ENCODE peak calls at places on chromosomes 3 and 15, in eight cellular contexts. One of them, this sample, is unnamed.

GRCh38 chr15:75030023-75030413 is 6.6 kb downstream of the PPCDC start:
- DNase-seq in HepG2: no peak
- DNase-seq in A549: no peak
- DNase-seq in suprapubic skin: no peak
- DNase-seq in K562: no peak
- DNase-seq in ovary: no peak
- DNase-seq in stomach: no peak
- DNase-seq in GM12878: no peak
- DNase-seq in this sample: no peak

GRCh38 chr3:64244011-64244942 is 19.0 kb upstream of the PRICKLE2 start:
- DNase-seq in HepG2: peak; percentile 24
- DNase-seq in A549: peak; percentile 38
- DNase-seq in suprapubic skin: no peak
- DNase-seq in K562: peak; percentile 7
- DNase-seq in ovary: no peak
- DNase-seq in stomach: no peak
- DNase-seq in GM12878: no peak
- DNase-seq in this sample: no peak

GRCh38 chr3:64138046-64138445 is 87.2 kb downstream of the PRICKLE2 start:
- DNase-seq in HepG2: peak; percentile 11
- DNase-seq in A549: no peak
- DNase-seq in suprapubic skin: no peak
- DNase-seq in K562: no peak
- DNase-seq in ovary: no peak
- DNase-seq in stomach: no peak
- DNase-seq in GM12878: no peak
- DNase-seq in this sample: no peak

GRCh38 chr3:188940213-188940914 is 231.4 kb upstream of the TPRG1 start:
- DNase-seq in HepG2: no peak
- DNase-seq in A549: no peak
- DNase-seq in suprapubic skin: no peak
- DNase-seq in K562: no peak
- DNase-seq in ovary: no peak
- DNase-seq in stomach: no peak
- DNase-seq in GM12878: no peak
- DNase-seq in this sample: no peak

GRCh38 chr3:63655519-63655918 is 3.0 kb downstream of the SNTN start:
- DNase-seq in HepG2: no peak
- DNase-seq in A549: no peak
- DNase-seq in suprapubic skin: no peak
- DNase-seq in K562: no peak
- DNase-seq in ovary: no peak
- DNase-seq in stomach: no peak
- DNase-seq in GM12878: no peak
- DNase-seq in this sample: no peak

GRCh38 chr3:117444175-117444574 is 734.6 kb downstream of the TUSC7 start:
- DNase-seq in HepG2: no peak
- DNase-seq in A549: no peak
- DNase-seq in suprapubic skin: no peak
- DNase-seq in K562: no peak
- DNase-seq in ovary: no peak
- DNase-seq in stomach: no peak
- DNase-seq in GM12878: no peak
- DNase-seq in this sample: no peak

GRCh38 chr15:63999177-63999576 is 47.1 kb downstream of the DAPK2 start:
- DNase-seq in HepG2: no peak
- DNase-seq in A549: no peak
- DNase-seq in suprapubic skin: no peak
- DNase-seq in K562: no peak
- DNase-seq in ovary: peak; percentile 20
- DNase-seq in stomach: no peak
- DNase-seq in GM12878: no peak
- DNase-seq in this sample: no peak

GRCh38 chr15:70104227-70104626 is 6.5 kb upstream of the TLE3 start:
- DNase-seq in HepG2: no peak
- DNase-seq in A549: no peak
- DNase-seq in suprapubic skin: no peak
- DNase-seq in K562: no peak
- DNase-seq in ovary: no peak
- DNase-seq in stomach: no peak
- DNase-seq in GM12878: no peak
- DNase-seq in this sample: no peak

GRCh38 chr3:158532099-158532734 is 38.8 kb upstream of the MLF1 start:
- DNase-seq in HepG2: peak; percentile 44
- DNase-seq in A549: peak; percentile 23
- DNase-seq in suprapubic skin: no peak
- DNase-seq in K562: peak; percentile 20
- DNase-seq in ovary: no peak
- DNase-seq in stomach: no peak
- DNase-seq in GM12878: no peak
- DNase-seq in this sample: no peak

GRCh38 chr3:2452249-2452648 is 353.6 kb downstream of the CNTN4 start:
- DNase-seq in HepG2: no peak
- DNase-seq in A549: no peak
- DNase-seq in suprapubic skin: no peak
- DNase-seq in K562: no peak
- DNase-seq in ovary: no peak
- DNase-seq in stomach: no peak
- DNase-seq in GM12878: no peak
- DNase-seq in this sample: no peak

GRCh38 chr15:70437089-70437488 is 326.3 kb downstream of the UACA start:
- DNase-seq in HepG2: peak; percentile 58
- DNase-seq in A549: no peak
- DNase-seq in suprapubic skin: no peak
- DNase-seq in K562: no peak
- DNase-seq in ovary: no peak
- DNase-seq in stomach: no peak
- DNase-seq in GM12878: no peak
- DNase-seq in this sample: no peak

GRCh38 chr3:125072310-125072709 is 16.5 kb upstream of the HEG1 start:
- DNase-seq in HepG2: no peak
- DNase-seq in A549: no peak
- DNase-seq in suprapubic skin: no peak
- DNase-seq in K562: no peak
- DNase-seq in ovary: no peak
- DNase-seq in stomach: no peak
- DNase-seq in GM12878: no peak
- DNase-seq in this sample: no peak

DNA sequence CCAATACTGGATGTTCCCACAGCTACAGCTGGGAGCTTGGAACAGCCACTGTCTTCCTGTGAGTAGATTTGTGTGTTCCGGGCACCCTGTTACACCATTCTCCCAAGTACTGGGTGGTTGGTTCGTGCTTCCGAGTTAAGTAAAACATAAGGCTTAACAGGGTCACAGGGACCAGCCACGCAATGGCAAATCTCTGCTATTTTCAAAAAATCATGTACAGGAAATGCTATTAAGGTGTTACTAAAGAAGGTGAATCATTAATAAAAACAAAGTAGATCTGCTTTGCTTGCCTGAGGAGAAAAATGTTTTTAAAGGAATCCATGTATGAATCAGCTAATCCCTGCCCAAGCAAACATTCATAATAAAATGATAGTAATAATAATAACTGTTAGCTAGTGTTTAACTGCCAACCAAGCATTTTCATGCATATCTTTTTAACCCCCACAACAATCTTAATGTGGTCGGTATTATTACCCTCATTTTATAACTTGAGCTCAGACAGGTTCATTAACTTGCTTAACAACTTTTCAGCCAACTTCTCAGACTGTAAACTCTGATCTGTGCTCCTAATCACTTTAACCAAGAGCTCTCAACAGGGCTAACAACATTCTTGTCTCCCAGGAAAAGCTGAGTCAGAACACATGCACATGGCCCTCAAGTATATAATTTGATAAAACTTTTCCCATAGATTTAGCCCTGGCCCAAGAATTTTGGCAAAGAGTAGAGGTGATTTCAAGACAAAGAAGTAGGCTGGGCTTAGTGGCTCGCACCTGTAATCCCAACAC is 2.7 kb upstream of the C2CD4A start:
- DNase-seq in HepG2: no peak
- DNase-seq in A549: no peak
- DNase-seq in suprapubic skin: no peak
- DNase-seq in K562: no peak
- DNase-seq in ovary: no peak
- DNase-seq in stomach: no peak
- DNase-seq in GM12878: no peak
- DNase-seq in this sample: no peak
- TF ChIP-seq EP300 in HepG2: no peak
- TF ChIP-seq EP300 in A549: no peak
- TF ChIP-seq EP300 in suprapubic skin: no peak
- TF ChIP-seq EP300 in K562: no peak
- TF ChIP-seq EP300 in ovary: no peak
- TF ChIP-seq EP300 in stomach: no peak
- TF ChIP-seq EP300 in GM12878: no peak
- TF ChIP-seq EP300 in this sample: no peak

GRCh38 chr15:25609371-25609770 is 170.5 kb upstream of the UBE3A start:
- DNase-seq in HepG2: no peak
- DNase-seq in A549: no peak
- DNase-seq in suprapubic skin: no peak
- DNase-seq in K562: no peak
- DNase-seq in ovary: no peak
- DNase-seq in stomach: no peak
- DNase-seq in GM12878: no peak
- DNase-seq in this sample: no peak

GRCh38 chr15:25611603-25612002 is 172.8 kb upstream of the UBE3A start:
- DNase-seq in HepG2: no peak
- DNase-seq in A549: no peak
- DNase-seq in suprapubic skin: no peak
- DNase-seq in K562: no peak
- DNase-seq in ovary: no peak
- DNase-seq in stomach: no peak
- DNase-seq in GM12878: no peak
- DNase-seq in this sample: no peak

GRCh38 chr15:25608926-25609325 is 170.1 kb upstream of the UBE3A start:
- DNase-seq in HepG2: no peak
- DNase-seq in A549: no peak
- DNase-seq in suprapubic skin: no peak
- DNase-seq in K562: no peak
- DNase-seq in ovary: no peak
- DNase-seq in stomach: no peak
- DNase-seq in GM12878: no peak
- DNase-seq in this sample: no peak

GRCh38 chr15:25616471-25616870 is 177.6 kb upstream of the UBE3A start:
- DNase-seq in HepG2: no peak
- DNase-seq in A549: no peak
- DNase-seq in suprapubic skin: no peak
- DNase-seq in K562: no peak
- DNase-seq in ovary: no peak
- DNase-seq in stomach: no peak
- DNase-seq in GM12878: no peak
- DNase-seq in this sample: no peak

DNA sequence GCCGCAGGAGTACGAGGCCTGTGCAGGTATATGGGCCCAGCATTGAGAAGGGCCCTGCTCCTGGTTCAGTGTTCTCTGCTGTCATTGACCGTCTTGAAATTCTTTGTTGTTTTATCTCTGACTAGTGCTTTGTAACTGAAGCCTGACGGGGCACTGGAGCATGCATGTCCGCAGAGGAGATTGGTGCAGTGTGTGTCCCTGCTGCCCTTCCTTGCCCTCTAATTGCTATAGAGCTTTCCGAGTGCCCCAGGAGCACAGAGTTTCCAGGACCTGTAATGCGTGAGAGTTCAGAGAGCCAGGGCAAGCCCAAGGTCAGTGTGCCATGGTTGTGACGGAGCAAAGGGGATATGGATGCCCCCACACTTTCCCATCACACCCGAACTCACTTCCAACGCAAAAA is 174.3 kb upstream of the UBE3A start:
- DNase-seq in HepG2: no peak
- DNase-seq in A549: no peak
- DNase-seq in suprapubic skin: no peak
- DNase-seq in K562: no peak
- DNase-seq in ovary: no peak
- DNase-seq in stomach: no peak
- DNase-seq in GM12878: no peak
- DNase-seq in this sample: no peak
- TF ChIP-seq POLR2A in HepG2: no peak
- TF ChIP-seq POLR2A in A549: no peak
- TF ChIP-seq POLR2A in suprapubic skin: no peak
- TF ChIP-seq POLR2A in K562: no peak
- TF ChIP-seq POLR2A in ovary: no peak
- TF ChIP-seq POLR2A in stomach: no peak
- TF ChIP-seq POLR2A in GM12878: no peak
- TF ChIP-seq POLR2A in this sample: no peak

DNA sequence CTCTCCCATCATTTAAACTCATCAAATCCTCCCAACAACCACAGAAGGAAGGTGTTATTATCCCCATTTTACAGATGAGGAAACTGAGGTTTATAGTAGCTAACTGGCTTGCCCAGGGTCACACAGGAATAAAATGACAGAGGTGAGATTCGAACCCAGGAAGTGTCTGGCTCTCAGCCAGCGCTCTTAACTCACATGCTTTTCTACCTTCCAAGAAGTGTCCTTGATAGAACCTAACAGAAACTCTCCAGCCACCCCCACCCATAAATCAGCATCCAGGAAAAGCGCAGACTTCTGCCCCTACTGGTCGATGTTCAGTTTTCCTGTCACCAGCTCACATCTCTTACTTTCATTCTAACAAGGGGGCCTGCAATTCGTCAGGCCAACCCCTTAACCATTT is 51.7 kb downstream of the SPATA12 start:
- DNase-seq in HepG2: peak; percentile 13
- DNase-seq in A549: peak; percentile 15
- DNase-seq in suprapubic skin: no peak
- DNase-seq in K562: peak; percentile 36
- DNase-seq in ovary: no peak
- DNase-seq in stomach: no peak
- DNase-seq in GM12878: no peak
- DNase-seq in this sample: no peak
- TF ChIP-seq EP300 in HepG2: no peak
- TF ChIP-seq EP300 in A549: no peak
- TF ChIP-seq EP300 in suprapubic skin: no peak
- TF ChIP-seq EP300 in K562: no peak
- TF ChIP-seq EP300 in ovary: no peak
- TF ChIP-seq EP300 in stomach: no peak
- TF ChIP-seq EP300 in GM12878: no peak
- TF ChIP-seq EP300 in this sample: no peak

GRCh38 chr15:65533057-65533752 is 2.9 kb downstream of the HACD3 start:
- DNase-seq in HepG2: no peak
- DNase-seq in A549: no peak
- DNase-seq in suprapubic skin: no peak
- DNase-seq in K562: peak; percentile 41
- DNase-seq in ovary: no peak
- DNase-seq in stomach: no peak
- DNase-seq in GM12878: no peak
- DNase-seq in this sample: no peak

GRCh38 chr15:65528461-65529060 is 1.7 kb upstream of the HACD3 start:
- DNase-seq in HepG2: no peak
- DNase-seq in A549: no peak
- DNase-seq in suprapubic skin: no peak
- DNase-seq in K562: no peak
- DNase-seq in ovary: no peak
- DNase-seq in stomach: no peak
- DNase-seq in GM12878: no peak
- DNase-seq in this sample: no peak

GRCh38 chr15:65532738-65533051 is 2.4 kb downstream of the HACD3 start:
- DNase-seq in HepG2: peak; percentile 79
- DNase-seq in A549: peak; percentile 44
- DNase-seq in suprapubic skin: no peak
- DNase-seq in K562: peak; percentile 23
- DNase-seq in ovary: no peak
- DNase-seq in stomach: no peak
- DNase-seq in GM12878: no peak
- DNase-seq in this sample: no peak

GRCh38 chr15:65529754-65530317 is 427 bp upstream of the HACD3 start:
- DNase-seq in HepG2: no peak
- DNase-seq in A549: no peak
- DNase-seq in suprapubic skin: no peak
- DNase-seq in K562: no peak
- DNase-seq in ovary: no peak
- DNase-seq in stomach: no peak
- DNase-seq in GM12878: no peak
- DNase-seq in this sample: no peak

GRCh38 chr15:65530318-65531111 is at the start of gene HACD3:
- DNase-seq in HepG2: peak; percentile 73
- DNase-seq in A549: peak; percentile 97
- DNase-seq in suprapubic skin: peak; percentile 88
- DNase-seq in K562: peak; percentile 97
- DNase-seq in ovary: peak; percentile 87
- DNase-seq in stomach: peak; percentile 90
- DNase-seq in GM12878: peak; percentile 21
- DNase-seq in this sample: peak; percentile 90
- TF ChIP-seq POLR2A in HepG2: peak; percentile 77
- TF ChIP-seq POLR2A in A549: peak; percentile 89
- TF ChIP-seq POLR2A in suprapubic skin: peak; percentile 16
- TF ChIP-seq POLR2A in K562: peak; percentile 86
- TF ChIP-seq POLR2A in ovary: peak; percentile 46
- TF ChIP-seq POLR2A in stomach: no peak
- TF ChIP-seq POLR2A in GM12878: peak; percentile 90
- TF ChIP-seq POLR2A in this sample: peak; percentile 17